ENCODE peak calls at places on chromosomes 12 and 14, in seven cellular contexts. One of them, this sample, is unnamed.

GRCh38 chr14:88189840-88190191 is 133.3 kb downstream of the KCNK10 start:
- DNase-seq in stimulated activated naive CD8-positive, alpha-beta T cell treated with anti-CD3 and anti-CD28 coated beads, Interleukin-15, Interleukin-2, amounts not matched to agents 100 U/mL and 50 U/mL, for 24 hours: no peak
- DNase-seq in stimulated activated CD8-positive, alpha-beta memory T cell treated with anti-CD3 and anti-CD28 coated beads, Interleukin-15, amount 100 ng/mL, for 1 hour: no peak
- DNase-seq in type B pancreatic cell: no peak
- DNase-seq in ELR: no peak
- DNase-seq in AG08396: no peak
- DNase-seq in NAMALWA: no peak
- DNase-seq in this sample: no peak

GRCh38 chr12:99352269-99352668 is 295.3 kb upstream of the GARIN6 start:
- DNase-seq in NAMALWA: no peak
- DNase-seq in AG08396: no peak
- DNase-seq in ELR: no peak
- DNase-seq in type B pancreatic cell: no peak
- DNase-seq in stimulated activated CD8-positive, alpha-beta memory T cell treated with anti-CD3 and anti-CD28 coated beads, Interleukin-15, amount 100 ng/mL, for 1 hour: no peak
- DNase-seq in stimulated activated naive CD8-positive, alpha-beta T cell treated with anti-CD3 and anti-CD28 coated beads, Interleukin-15, Interleukin-2, amounts not matched to agents 100 U/mL and 50 U/mL, for 24 hours: no peak
- DNase-seq in this sample: no peak

GRCh38 chr12:28191018-28191595 is 851 bp downstream of the CCDC91 start:
- DNase-seq in ELR: peak; percentile 76
- DNase-seq in NAMALWA: no peak
- DNase-seq in type B pancreatic cell: no peak
- DNase-seq in stimulated activated CD8-positive, alpha-beta memory T cell treated with anti-CD3 and anti-CD28 coated beads, Interleukin-15, amount 100 ng/mL, for 1 hour: no peak
- DNase-seq in AG08396: peak; percentile 59
- DNase-seq in stimulated activated naive CD8-positive, alpha-beta T cell treated with anti-CD3 and anti-CD28 coated beads, Interleukin-15, Interleukin-2, amounts not matched to agents 100 U/mL and 50 U/mL, for 24 hours: peak; percentile 45
- DNase-seq in this sample: no peak

GRCh38 chr14:78154827-78155226 is 15.3 kb upstream of the NRXN3 start:
- DNase-seq in NAMALWA: no peak
- DNase-seq in stimulated activated CD8-positive, alpha-beta memory T cell treated with anti-CD3 and anti-CD28 coated beads, Interleukin-15, amount 100 ng/mL, for 1 hour: no peak
- DNase-seq in stimulated activated naive CD8-positive, alpha-beta T cell treated with anti-CD3 and anti-CD28 coated beads, Interleukin-15, Interleukin-2, amounts not matched to agents 100 U/mL and 50 U/mL, for 24 hours: no peak
- DNase-seq in type B pancreatic cell: no peak
- DNase-seq in AG08396: no peak
- DNase-seq in ELR: no peak
- DNase-seq in this sample: no peak

GRCh38 chr12:114355389-114356088 is 50.4 kb downstream of the TBX5 start:
- DNase-seq in AG08396: no peak
- DNase-seq in NAMALWA: peak; percentile 9
- DNase-seq in type B pancreatic cell: no peak
- DNase-seq in stimulated activated CD8-positive, alpha-beta memory T cell treated with anti-CD3 and anti-CD28 coated beads, Interleukin-15, amount 100 ng/mL, for 1 hour: no peak
- DNase-seq in stimulated activated naive CD8-positive, alpha-beta T cell treated with anti-CD3 and anti-CD28 coated beads, Interleukin-15, Interleukin-2, amounts not matched to agents 100 U/mL and 50 U/mL, for 24 hours: no peak
- DNase-seq in ELR: peak; percentile 23
- DNase-seq in this sample: no peak

GRCh38 chr14:103199141-103199540 is 75.9 kb downstream of the TNFAIP2 start:
- DNase-seq in NAMALWA: no peak
- DNase-seq in stimulated activated naive CD8-positive, alpha-beta T cell treated with anti-CD3 and anti-CD28 coated beads, Interleukin-15, Interleukin-2, amounts not matched to agents 100 U/mL and 50 U/mL, for 24 hours: no peak
- DNase-seq in type B pancreatic cell: no peak
- DNase-seq in ELR: no peak
- DNase-seq in AG08396: peak; percentile 61
- DNase-seq in stimulated activated CD8-positive, alpha-beta memory T cell treated with anti-CD3 and anti-CD28 coated beads, Interleukin-15, amount 100 ng/mL, for 1 hour: no peak
- DNase-seq in this sample: peak; percentile 47

GRCh38 chr12:110577717-110578521 is 5.2 kb downstream of the PPTC7 start:
- DNase-seq in stimulated activated CD8-positive, alpha-beta memory T cell treated with anti-CD3 and anti-CD28 coated beads, Interleukin-15, amount 100 ng/mL, for 1 hour: peak; percentile 13
- DNase-seq in NAMALWA: peak; percentile 17
- DNase-seq in type B pancreatic cell: no peak
- DNase-seq in stimulated activated naive CD8-positive, alpha-beta T cell treated with anti-CD3 and anti-CD28 coated beads, Interleukin-15, Interleukin-2, amounts not matched to agents 100 U/mL and 50 U/mL, for 24 hours: peak; percentile 33
- DNase-seq in ELR: peak; percentile 91
- DNase-seq in AG08396: peak; percentile 64
- DNase-seq in this sample: no peak

GRCh38 chr12:12990700-12991468 is 9.2 kb downstream of the HEBP1 start:
- DNase-seq in NAMALWA: no peak
- DNase-seq in ELR: no peak
- DNase-seq in type B pancreatic cell: no peak
- DNase-seq in stimulated activated CD8-positive, alpha-beta memory T cell treated with anti-CD3 and anti-CD28 coated beads, Interleukin-15, amount 100 ng/mL, for 1 hour: no peak
- DNase-seq in stimulated activated naive CD8-positive, alpha-beta T cell treated with anti-CD3 and anti-CD28 coated beads, Interleukin-15, Interleukin-2, amounts not matched to agents 100 U/mL and 50 U/mL, for 24 hours: no peak
- DNase-seq in AG08396: no peak
- DNase-seq in this sample: no peak

GRCh38 chr14:51650721-51651387 is 856 bp upstream of the FRMD6 start:
- DNase-seq in NAMALWA: no peak
- DNase-seq in ELR: peak; percentile 72
- DNase-seq in AG08396: peak; percentile 8
- DNase-seq in type B pancreatic cell: no peak
- DNase-seq in stimulated activated naive CD8-positive, alpha-beta T cell treated with anti-CD3 and anti-CD28 coated beads, Interleukin-15, Interleukin-2, amounts not matched to agents 100 U/mL and 50 U/mL, for 24 hours: no peak
- DNase-seq in stimulated activated CD8-positive, alpha-beta memory T cell treated with anti-CD3 and anti-CD28 coated beads, Interleukin-15, amount 100 ng/mL, for 1 hour: no peak
- DNase-seq in this sample: peak; percentile 70

GRCh38 chr14:74299061-74299545 is 3.6 kb downstream of the ABCD4 start:
- DNase-seq in stimulated activated naive CD8-positive, alpha-beta T cell treated with anti-CD3 and anti-CD28 coated beads, Interleukin-15, Interleukin-2, amounts not matched to agents 100 U/mL and 50 U/mL, for 24 hours: no peak
- DNase-seq in AG08396: no peak
- DNase-seq in type B pancreatic cell: no peak
- DNase-seq in stimulated activated CD8-positive, alpha-beta memory T cell treated with anti-CD3 and anti-CD28 coated beads, Interleukin-15, amount 100 ng/mL, for 1 hour: no peak
- DNase-seq in NAMALWA: no peak
- DNase-seq in ELR: peak; percentile 59
- DNase-seq in this sample: no peak

GRCh38 chr14:96638041-96638855 is 136.1 kb downstream of the PAPOLA start:
- DNase-seq in AG08396: no peak
- DNase-seq in ELR: no peak
- DNase-seq in NAMALWA: no peak
- DNase-seq in type B pancreatic cell: peak; percentile 50
- DNase-seq in stimulated activated CD8-positive, alpha-beta memory T cell treated with anti-CD3 and anti-CD28 coated beads, Interleukin-15, amount 100 ng/mL, for 1 hour: no peak
- DNase-seq in stimulated activated naive CD8-positive, alpha-beta T cell treated with anti-CD3 and anti-CD28 coated beads, Interleukin-15, Interleukin-2, amounts not matched to agents 100 U/mL and 50 U/mL, for 24 hours: no peak
- DNase-seq in this sample: no peak

GRCh38 chr14:92135269-92135668 is 13.5 kb downstream of the CPSF2 start:
- DNase-seq in stimulated activated naive CD8-positive, alpha-beta T cell treated with anti-CD3 and anti-CD28 coated beads, Interleukin-15, Interleukin-2, amounts not matched to agents 100 U/mL and 50 U/mL, for 24 hours: no peak
- DNase-seq in stimulated activated CD8-positive, alpha-beta memory T cell treated with anti-CD3 and anti-CD28 coated beads, Interleukin-15, amount 100 ng/mL, for 1 hour: no peak
- DNase-seq in AG08396: no peak
- DNase-seq in NAMALWA: peak; percentile 51
- DNase-seq in type B pancreatic cell: no peak
- DNase-seq in ELR: peak; percentile 63
- DNase-seq in this sample: no peak

GRCh38 chr12:25034676-25035075 is 85.8 kb upstream of the BCAT1 start:
- DNase-seq in type B pancreatic cell: no peak
- DNase-seq in stimulated activated CD8-positive, alpha-beta memory T cell treated with anti-CD3 and anti-CD28 coated beads, Interleukin-15, amount 100 ng/mL, for 1 hour: no peak
- DNase-seq in NAMALWA: no peak
- DNase-seq in AG08396: peak; percentile 8
- DNase-seq in stimulated activated naive CD8-positive, alpha-beta T cell treated with anti-CD3 and anti-CD28 coated beads, Interleukin-15, Interleukin-2, amounts not matched to agents 100 U/mL and 50 U/mL, for 24 hours: no peak
- DNase-seq in ELR: no peak
- DNase-seq in this sample: no peak

GRCh38 chr12:49716546-49716945 is 9.3 kb upstream of the FMNL3 start:
- DNase-seq in AG08396: no peak
- DNase-seq in stimulated activated naive CD8-positive, alpha-beta T cell treated with anti-CD3 and anti-CD28 coated beads, Interleukin-15, Interleukin-2, amounts not matched to agents 100 U/mL and 50 U/mL, for 24 hours: no peak
- DNase-seq in NAMALWA: peak; percentile 35
- DNase-seq in ELR: no peak
- DNase-seq in type B pancreatic cell: no peak
- DNase-seq in stimulated activated CD8-positive, alpha-beta memory T cell treated with anti-CD3 and anti-CD28 coated beads, Interleukin-15, amount 100 ng/mL, for 1 hour: no peak
- DNase-seq in this sample: no peak

GRCh38 chr14:73232984-73233383 is 4.3 kb upstream of the PAPLN start:
- DNase-seq in NAMALWA: no peak
- DNase-seq in stimulated activated CD8-positive, alpha-beta memory T cell treated with anti-CD3 and anti-CD28 coated beads, Interleukin-15, amount 100 ng/mL, for 1 hour: no peak
- DNase-seq in stimulated activated naive CD8-positive, alpha-beta T cell treated with anti-CD3 and anti-CD28 coated beads, Interleukin-15, Interleukin-2, amounts not matched to agents 100 U/mL and 50 U/mL, for 24 hours: no peak
- DNase-seq in AG08396: no peak
- DNase-seq in type B pancreatic cell: no peak
- DNase-seq in ELR: no peak
- DNase-seq in this sample: no peak

GRCh38 chr12:118015306-118015705 is 1.2 kb upstream of the RFC5 start:
- DNase-seq in stimulated activated naive CD8-positive, alpha-beta T cell treated with anti-CD3 and anti-CD28 coated beads, Interleukin-15, Interleukin-2, amounts not matched to agents 100 U/mL and 50 U/mL, for 24 hours: no peak
- DNase-seq in stimulated activated CD8-positive, alpha-beta memory T cell treated with anti-CD3 and anti-CD28 coated beads, Interleukin-15, amount 100 ng/mL, for 1 hour: no peak
- DNase-seq in AG08396: no peak
- DNase-seq in type B pancreatic cell: no peak
- DNase-seq in NAMALWA: no peak
- DNase-seq in ELR: no peak
- DNase-seq in this sample: no peak

GRCh38 chr14:81252278-81252677 is 31.5 kb upstream of the GTF2A1 start:
- DNase-seq in AG08396: no peak
- DNase-seq in stimulated activated CD8-positive, alpha-beta memory T cell treated with anti-CD3 and anti-CD28 coated beads, Interleukin-15, amount 100 ng/mL, for 1 hour: no peak
- DNase-seq in ELR: no peak
- DNase-seq in NAMALWA: no peak
- DNase-seq in stimulated activated naive CD8-positive, alpha-beta T cell treated with anti-CD3 and anti-CD28 coated beads, Interleukin-15, Interleukin-2, amounts not matched to agents 100 U/mL and 50 U/mL, for 24 hours: no peak
- DNase-seq in type B pancreatic cell: no peak
- DNase-seq in this sample: no peak

GRCh38 chr12:30391766-30392366 is 303.8 kb downstream of the IPO8 start:
- DNase-seq in stimulated activated naive CD8-positive, alpha-beta T cell treated with anti-CD3 and anti-CD28 coated beads, Interleukin-15, Interleukin-2, amounts not matched to agents 100 U/mL and 50 U/mL, for 24 hours: no peak
- DNase-seq in type B pancreatic cell: no peak
- DNase-seq in ELR: no peak
- DNase-seq in NAMALWA: no peak
- DNase-seq in stimulated activated CD8-positive, alpha-beta memory T cell treated with anti-CD3 and anti-CD28 coated beads, Interleukin-15, amount 100 ng/mL, for 1 hour: no peak
- DNase-seq in AG08396: no peak
- DNase-seq in this sample: no peak

GRCh38 chr12:130116791-130117190 is 45.5 kb upstream of the FZD10 start:
- DNase-seq in AG08396: no peak
- DNase-seq in ELR: no peak
- DNase-seq in stimulated activated naive CD8-positive, alpha-beta T cell treated with anti-CD3 and anti-CD28 coated beads, Interleukin-15, Interleukin-2, amounts not matched to agents 100 U/mL and 50 U/mL, for 24 hours: no peak
- DNase-seq in stimulated activated CD8-positive, alpha-beta memory T cell treated with anti-CD3 and anti-CD28 coated beads, Interleukin-15, amount 100 ng/mL, for 1 hour: no peak
- DNase-seq in NAMALWA: no peak
- DNase-seq in type B pancreatic cell: no peak
- DNase-seq in this sample: no peak

GRCh38 chr12:109460538-109460937 is 16.6 kb downstream of the KCTD10 start:
- DNase-seq in stimulated activated CD8-positive, alpha-beta memory T cell treated with anti-CD3 and anti-CD28 coated beads, Interleukin-15, amount 100 ng/mL, for 1 hour: no peak
- DNase-seq in AG08396: no peak
- DNase-seq in NAMALWA: no peak
- DNase-seq in stimulated activated naive CD8-positive, alpha-beta T cell treated with anti-CD3 and anti-CD28 coated beads, Interleukin-15, Interleukin-2, amounts not matched to agents 100 U/mL and 50 U/mL, for 24 hours: no peak
- DNase-seq in type B pancreatic cell: no peak
- DNase-seq in ELR: no peak
- DNase-seq in this sample: no peak

GRCh38 chr12:34363050-34363673 is 340.9 kb downstream of the ALG10 start:
- DNase-seq in stimulated activated CD8-positive, alpha-beta memory T cell treated with anti-CD3 and anti-CD28 coated beads, Interleukin-15, amount 100 ng/mL, for 1 hour: no peak
- DNase-seq in AG08396: no peak
- DNase-seq in ELR: no peak
- DNase-seq in stimulated activated naive CD8-positive, alpha-beta T cell treated with anti-CD3 and anti-CD28 coated beads, Interleukin-15, Interleukin-2, amounts not matched to agents 100 U/mL and 50 U/mL, for 24 hours: no peak
- DNase-seq in NAMALWA: no peak
- DNase-seq in type B pancreatic cell: no peak
- DNase-seq in this sample: no peak

GRCh38 chr14:88848571-88848970 is 24.1 kb downstream of the TTC8 start:
- DNase-seq in stimulated activated CD8-positive, alpha-beta memory T cell treated with anti-CD3 and anti-CD28 coated beads, Interleukin-15, amount 100 ng/mL, for 1 hour: no peak
- DNase-seq in ELR: peak; percentile 77
- DNase-seq in AG08396: no peak
- DNase-seq in NAMALWA: no peak
- DNase-seq in stimulated activated naive CD8-positive, alpha-beta T cell treated with anti-CD3 and anti-CD28 coated beads, Interleukin-15, Interleukin-2, amounts not matched to agents 100 U/mL and 50 U/mL, for 24 hours: no peak
- DNase-seq in type B pancreatic cell: no peak
- DNase-seq in this sample: no peak

GRCh38 chr14:103319422-103319821 is 14.6 kb upstream of the EIF5 start:
- DNase-seq in ELR: no peak
- DNase-seq in NAMALWA: no peak
- DNase-seq in type B pancreatic cell: no peak
- DNase-seq in stimulated activated naive CD8-positive, alpha-beta T cell treated with anti-CD3 and anti-CD28 coated beads, Interleukin-15, Interleukin-2, amounts not matched to agents 100 U/mL and 50 U/mL, for 24 hours: no peak
- DNase-seq in stimulated activated CD8-positive, alpha-beta memory T cell treated with anti-CD3 and anti-CD28 coated beads, Interleukin-15, amount 100 ng/mL, for 1 hour: no peak
- DNase-seq in AG08396: no peak
- DNase-seq in this sample: no peak

GRCh38 chr14:94132285-94132887 is 3.0 kb upstream of the IFI27L2 start:
- DNase-seq in type B pancreatic cell: no peak
- DNase-seq in AG08396: peak; percentile 49
- DNase-seq in ELR: peak; percentile 83
- DNase-seq in NAMALWA: peak; percentile 90
- DNase-seq in stimulated activated CD8-positive, alpha-beta memory T cell treated with anti-CD3 and anti-CD28 coated beads, Interleukin-15, amount 100 ng/mL, for 1 hour: peak; percentile 34
- DNase-seq in stimulated activated naive CD8-positive, alpha-beta T cell treated with anti-CD3 and anti-CD28 coated beads, Interleukin-15, Interleukin-2, amounts not matched to agents 100 U/mL and 50 U/mL, for 24 hours: peak; percentile 66
- DNase-seq in this sample: peak; percentile 38

GRCh38 chr12:113852273-113852672 is 113.9 kb downstream of the RBM19 start:
- DNase-seq in stimulated activated naive CD8-positive, alpha-beta T cell treated with anti-CD3 and anti-CD28 coated beads, Interleukin-15, Interleukin-2, amounts not matched to agents 100 U/mL and 50 U/mL, for 24 hours: no peak
- DNase-seq in stimulated activated CD8-positive, alpha-beta memory T cell treated with anti-CD3 and anti-CD28 coated beads, Interleukin-15, amount 100 ng/mL, for 1 hour: no peak
- DNase-seq in type B pancreatic cell: no peak
- DNase-seq in NAMALWA: no peak
- DNase-seq in ELR: no peak
- DNase-seq in AG08396: no peak
- DNase-seq in this sample: no peak

GRCh38 chr12:90211017-90211416 is 502.4 kb upstream of the ATP2B1 start:
- DNase-seq in ELR: peak; percentile 95
- DNase-seq in stimulated activated CD8-positive, alpha-beta memory T cell treated with anti-CD3 and anti-CD28 coated beads, Interleukin-15, amount 100 ng/mL, for 1 hour: no peak
- DNase-seq in type B pancreatic cell: no peak
- DNase-seq in stimulated activated naive CD8-positive, alpha-beta T cell treated with anti-CD3 and anti-CD28 coated beads, Interleukin-15, Interleukin-2, amounts not matched to agents 100 U/mL and 50 U/mL, for 24 hours: no peak
- DNase-seq in AG08396: peak; percentile 5
- DNase-seq in NAMALWA: no peak
- DNase-seq in this sample: no peak

GRCh38 chr12:89663577-89664357 is 44.9 kb downstream of the ATP2B1 start:
- DNase-seq in type B pancreatic cell: no peak
- DNase-seq in stimulated activated naive CD8-positive, alpha-beta T cell treated with anti-CD3 and anti-CD28 coated beads, Interleukin-15, Interleukin-2, amounts not matched to agents 100 U/mL and 50 U/mL, for 24 hours: no peak
- DNase-seq in NAMALWA: peak; percentile 57
- DNase-seq in stimulated activated CD8-positive, alpha-beta memory T cell treated with anti-CD3 and anti-CD28 coated beads, Interleukin-15, amount 100 ng/mL, for 1 hour: no peak
- DNase-seq in ELR: peak; percentile 63
- DNase-seq in AG08396: no peak
- DNase-seq in this sample: no peak

GRCh38 chr14:92652413-92653151 is 95.8 kb downstream of the LGMN start:
- DNase-seq in ELR: no peak
- DNase-seq in AG08396: no peak
- DNase-seq in NAMALWA: no peak
- DNase-seq in stimulated activated naive CD8-positive, alpha-beta T cell treated with anti-CD3 and anti-CD28 coated beads, Interleukin-15, Interleukin-2, amounts not matched to agents 100 U/mL and 50 U/mL, for 24 hours: peak; percentile 38
- DNase-seq in stimulated activated CD8-positive, alpha-beta memory T cell treated with anti-CD3 and anti-CD28 coated beads, Interleukin-15, amount 100 ng/mL, for 1 hour: no peak
- DNase-seq in type B pancreatic cell: no peak
- DNase-seq in this sample: no peak

GRCh38 chr12:87317302-87317701 is 711.9 kb downstream of the C12orf50 start:
- DNase-seq in stimulated activated naive CD8-positive, alpha-beta T cell treated with anti-CD3 and anti-CD28 coated beads, Interleukin-15, Interleukin-2, amounts not matched to agents 100 U/mL and 50 U/mL, for 24 hours: no peak
- DNase-seq in AG08396: no peak
- DNase-seq in ELR: peak; percentile 35
- DNase-seq in NAMALWA: no peak
- DNase-seq in type B pancreatic cell: no peak
- DNase-seq in stimulated activated CD8-positive, alpha-beta memory T cell treated with anti-CD3 and anti-CD28 coated beads, Interleukin-15, amount 100 ng/mL, for 1 hour: no peak
- DNase-seq in this sample: no peak

This sample was measured in tibial artery.